ENCODE peak calls at places on chromosomes 4 and X, in ten cellular contexts. N is left lung, L is astrocyte, T is lower leg skin, F is uterus, W is breast epithelium, S is HFF-Myc, Y is H1, R is K562, A is ovary. O is an unnamed sample.

GRCh38 chrX:46758163-46758955 is 559 bp downstream of the SLC9A7 start:
- DNase-seq in A (peak; percentile 38), F (no peak), W (no peak), Y (no peak), L (no peak), R (no peak), S (no peak), N (no peak), T (no peak), O (no peak)

GRCh38 chr4:110099638-110100037 is 98.8 kb downstream of the ELOVL6 start:
- DNase-seq in L (no peak), F (no peak), R (no peak), T (no peak), S (no peak), N (no peak), A (no peak), W (no peak), Y (no peak), O (no peak)

GRCh38 chrX:66051989-66052388 is 12.1 kb upstream of the VSIG4 start:
- DNase-seq in R (no peak), T (no peak), W (no peak), F (no peak), N (no peak), A (no peak), S (no peak), Y (no peak), L (no peak), O (no peak)

GRCh38 chr4:31741321-31741720 is 1021.2 kb downstream of the PCDH7 start:
- DNase-seq in F (no peak), L (no peak), S (no peak), W (no peak), N (no peak), T (no peak), Y (no peak), A (no peak), R (no peak), O (no peak)

GRCh38 chr4:110010797-110011196 is 98.1 kb downstream of the EGF start:
- DNase-seq in F (no peak), R (no peak), S (no peak), L (no peak), W (no peak), Y (no peak), A (no peak), T (no peak), N (no peak), O (no peak)

GRCh38 chrX:46777971-46778810 is 19.3 kb upstream of the SLC9A7 start:
- DNase-seq in T (no peak), A (no peak), F (no peak), L (peak; percentile 59), W (no peak), S (no peak), Y (no peak), N (no peak), R (no peak), O (peak; percentile 65)

GRCh38 chr4:22190855-22191254 is 242.3 kb upstream of the KCNIP4 start:
- DNase-seq in R (no peak), T (no peak), S (peak; percentile 17), F (no peak), W (no peak), L (peak; percentile 92), A (no peak), Y (no peak), N (no peak), O (no peak)

GRCh38 chr4:61638600-61638999 is 438.5 kb downstream of the ADGRL3 start:
- DNase-seq in A (no peak), S (no peak), T (no peak), W (no peak), N (no peak), F (no peak), Y (no peak), L (peak; percentile 66), R (no peak), O (no peak)

GRCh38 chrX:1577845-1578244 is 13.6 kb upstream of the AKAP17A start:
- DNase-seq in L (no peak), T (no peak), A (no peak), F (no peak), S (no peak), R (no peak), Y (no peak), W (no peak), N (no peak), O (no peak)

GRCh38 chr4:110492522-110492921 is 16.6 kb downstream of the ENPEP start:
- DNase-seq in T (no peak), L (no peak), R (no peak), S (no peak), A (no peak), Y (no peak), W (no peak), F (no peak), N (no peak), O (no peak)

GRCh38 chr4:25654031-25654970 is 1.4 kb upstream of the SLC34A2 start:
- DNase-seq in R (no peak), T (no peak), L (peak; percentile 18), Y (no peak), N (no peak), W (no peak), A (no peak), F (no peak), S (no peak), O (no peak)

GRCh38 chr4:25658777-25659176 is 3.1 kb downstream of the SLC34A2 start:
- DNase-seq in N (no peak), F (no peak), W (no peak), A (no peak), S (no peak), L (no peak), Y (no peak), T (no peak), R (no peak), O (no peak)

GRCh38 chr4:25654971-25655963 is at the start of gene SLC34A2:
- DNase-seq in F (no peak), A (no peak), R (no peak), N (peak; percentile 68), T (no peak), L (no peak), S (no peak), W (no peak), Y (peak; percentile 46), O (no peak)

GRCh38 chr4:25658357-25658771 is 2.7 kb downstream of the SLC34A2 start:
- DNase-seq in T (no peak), S (no peak), W (no peak), A (no peak), L (no peak), F (no peak), N (peak; percentile 37), R (no peak), Y (no peak), O (no peak)

GRCh38 chr4:25656031-25656430 is 380 bp downstream of the SLC34A2 start:
- DNase-seq in L (no peak), S (no peak), Y (no peak), W (no peak), A (no peak), R (no peak), N (peak; percentile 4), F (no peak), T (no peak), O (no peak)
- H3K4me3 ChIP-seq in L (peak overlapping the region; percentile 23), S (no peak overlapping the region), Y (peak overlapping the region; percentile 37), W (no peak overlapping the region), A (no peak overlapping the region), R (no peak overlapping the region), N (peak overlapping the region; percentile 29), F (no peak overlapping the region), T (no peak overlapping the region), O (no peak overlapping the region)

GRCh38 chr4:178271386-178271785 is 829.1 kb upstream of the AGA start:
- DNase-seq in W (no peak), R (no peak), T (no peak), L (no peak), Y (no peak), N (no peak), S (no peak), F (no peak), A (no peak), O (no peak)

GRCh38 chr4:178273168-178273567 is 830.9 kb upstream of the AGA start:
- DNase-seq in R (no peak), F (no peak), L (no peak), W (no peak), N (no peak), A (no peak), Y (no peak), T (no peak), S (no peak), O (no peak)

GRCh38 chr4:178275671-178276360 is 833.6 kb upstream of the AGA start:
- DNase-seq in Y (no peak), S (no peak), W (no peak), T (no peak), F (no peak), A (no peak), L (no peak), N (no peak), R (no peak), O (no peak)
- TF ChIP-seq CTCF in Y (peak; percentile 63), S (no peak), W (no peak), T (no peak), F (no peak), A (no peak), L (no peak), N (no peak), R (no peak), O (peak; percentile 8)

DNA sequence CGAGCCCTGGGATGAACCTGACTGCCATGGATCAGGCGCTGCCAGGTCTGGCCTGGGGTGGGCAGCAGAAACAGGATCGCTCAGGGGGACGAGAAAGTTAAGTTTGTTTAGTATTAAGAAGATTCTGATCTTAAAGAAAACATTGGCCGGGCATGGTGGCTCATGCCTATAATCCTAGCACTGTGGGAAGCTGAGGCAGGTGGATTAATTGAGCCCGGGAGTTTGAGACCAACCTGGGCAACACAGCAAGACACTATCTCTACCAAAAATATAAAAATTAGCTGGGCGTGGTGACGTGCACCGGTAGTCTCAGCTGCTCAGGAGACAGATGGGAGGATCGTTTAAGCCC is 696 bp upstream of the FLNA start:
- DNase-seq in W (no peak), L (no peak), S (no peak), F (no peak), A (no peak), Y (no peak), T (no peak), R (no peak), N (no peak), O (no peak)
- H3K4me3 ChIP-seq in W (no peak overlapping the region), L (peak overlapping the region; percentile 28), S (peak overlapping the region; percentile 26), F (peak overlapping the region; percentile 22), A (peak overlapping the region; percentile 55), Y (no peak overlapping the region), T (no peak overlapping the region), R (peak overlapping the region; percentile 8), N (peak overlapping the region; percentile 72), O (peak overlapping the region; percentile 52)

DNA sequence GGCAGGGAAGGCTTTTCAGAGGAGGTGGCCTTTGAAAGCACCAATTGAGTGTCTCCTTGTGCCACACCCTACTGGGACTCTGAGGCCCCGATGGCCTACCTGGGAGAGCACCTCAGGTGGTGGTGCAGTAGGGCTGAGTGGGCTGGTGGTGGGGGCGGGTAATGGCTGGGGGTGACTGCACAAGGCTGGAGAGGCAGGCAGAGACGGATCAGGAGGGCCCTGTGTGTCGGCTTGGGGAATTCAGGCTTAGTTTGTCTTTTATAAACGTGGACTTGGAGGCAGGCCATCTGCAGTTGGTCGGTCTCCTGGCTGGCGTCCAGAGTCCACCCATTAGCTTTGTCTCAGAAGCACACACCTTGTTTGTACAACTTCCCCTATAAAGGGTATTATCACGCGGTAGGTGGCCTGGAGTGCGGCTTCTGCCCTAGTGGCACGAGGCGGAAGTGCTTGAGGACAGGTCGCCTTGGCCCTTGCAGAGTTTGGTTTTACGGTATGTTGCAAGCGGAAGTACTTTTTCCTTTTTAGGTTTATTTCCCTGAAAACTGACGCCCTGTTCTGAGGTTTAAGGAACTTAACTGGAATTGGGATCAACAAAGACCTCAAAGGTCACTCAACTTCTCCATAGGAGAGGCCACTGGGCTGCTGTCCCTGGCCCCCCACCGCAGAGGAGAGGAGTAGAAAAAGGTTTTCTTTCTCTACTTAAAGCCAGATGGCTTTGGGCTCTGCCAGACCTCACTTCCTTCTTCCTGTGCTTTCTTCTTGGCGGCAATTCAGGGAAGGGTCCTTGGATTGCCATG is 8.0 kb downstream of the TBC1D14 start:
- DNase-seq in L (no peak), A (peak; percentile 81), N (peak; percentile 90), Y (no peak), W (peak; percentile 64), R (peak; percentile 66), S (no peak), T (peak; percentile 76), F (peak; percentile 69), O (peak; percentile 89)
- TF ChIP-seq CTCF in L (peak; percentile 41), A (no peak), N (peak; percentile 91), Y (peak; percentile 80), W (peak; percentile 71), R (peak; percentile 69), S (peak; percentile 45), T (no peak), F (no peak), O (peak; percentile 44)

O was measured in LNCaP clone FGC.